ENCODE peak calls at places on chromosomes 5 and 9, in nine cellular contexts. One of them, this sample, is unnamed.

GRCh38 chr9:36461341-36461740 is 61.3 kb upstream of the RNF38 start:
- DNase-seq in fibroblast of mammary gland: no peak
- DNase-seq in uterus: no peak
- DNase-seq in kidney: no peak
- DNase-seq in epithelial cell of proximal tubule: no peak
- DNase-seq in body of pancreas: no peak
- DNase-seq in Karpas-422: no peak
- DNase-seq in Panc1: no peak
- DNase-seq in tibial nerve: no peak
- DNase-seq in this sample: no peak

GRCh38 chr9:14942037-14942436 is 31.8 kb upstream of the FREM1 start:
- DNase-seq in fibroblast of mammary gland: peak
- DNase-seq in uterus: peak
- DNase-seq in kidney: no peak
- DNase-seq in epithelial cell of proximal tubule: no peak
- DNase-seq in body of pancreas: no peak
- DNase-seq in Karpas-422: no peak
- DNase-seq in Panc1: no peak
- DNase-seq in tibial nerve: no peak
- DNase-seq in this sample: no peak

GRCh38 chr9:136242908-136243525 is 2.6 kb downstream of the QSOX2 start:
- DNase-seq in fibroblast of mammary gland: no peak
- DNase-seq in uterus: no peak
- DNase-seq in kidney: no peak
- DNase-seq in epithelial cell of proximal tubule: no peak
- DNase-seq in body of pancreas: no peak
- DNase-seq in Karpas-422: peak
- DNase-seq in Panc1: no peak
- DNase-seq in tibial nerve: no peak
- DNase-seq in this sample: peak

GRCh38 chr9:113992994-113993393 is 85.1 kb downstream of the AMBP start:
- DNase-seq in fibroblast of mammary gland: no peak
- DNase-seq in uterus: peak
- DNase-seq in kidney: peak
- DNase-seq in epithelial cell of proximal tubule: no peak
- DNase-seq in body of pancreas: peak
- DNase-seq in Karpas-422: no peak
- DNase-seq in Panc1: no peak
- DNase-seq in tibial nerve: no peak
- DNase-seq in this sample: no peak

GRCh38 chr9:109110326-109111014 is 9.3 kb downstream of the TMEM245 start:
- DNase-seq in fibroblast of mammary gland: peak
- DNase-seq in uterus: no peak
- DNase-seq in kidney: no peak
- DNase-seq in epithelial cell of proximal tubule: no peak
- DNase-seq in body of pancreas: no peak
- DNase-seq in Karpas-422: no peak
- DNase-seq in Panc1: no peak
- DNase-seq in tibial nerve: no peak
- DNase-seq in this sample: peak

GRCh38 chr9:114274217-114274616 is 48.7 kb upstream of the ORM1 start:
- DNase-seq in fibroblast of mammary gland: no peak
- DNase-seq in uterus: no peak
- DNase-seq in kidney: peak
- DNase-seq in epithelial cell of proximal tubule: no peak
- DNase-seq in body of pancreas: peak
- DNase-seq in Karpas-422: no peak
- DNase-seq in Panc1: no peak
- DNase-seq in tibial nerve: no peak
- DNase-seq in this sample: no peak

GRCh38 chr5:150779397-150780179 is 1.0 kb downstream of the SMIM3 start:
- DNase-seq in fibroblast of mammary gland: peak
- DNase-seq in uterus: no peak
- DNase-seq in kidney: no peak
- DNase-seq in epithelial cell of proximal tubule: no peak
- DNase-seq in body of pancreas: no peak
- DNase-seq in Karpas-422: no peak
- DNase-seq in Panc1: no peak
- DNase-seq in tibial nerve: no peak
- DNase-seq in this sample: no peak

GRCh38 chr5:43556857-43557593 is at the start of gene PAIP1:
- DNase-seq in fibroblast of mammary gland: peak
- DNase-seq in uterus: peak
- DNase-seq in kidney: peak
- DNase-seq in epithelial cell of proximal tubule: no peak
- DNase-seq in body of pancreas: peak
- DNase-seq in Karpas-422: peak
- DNase-seq in Panc1: no peak
- DNase-seq in tibial nerve: peak
- DNase-seq in this sample: peak

GRCh38 chr5:78182838-78183237 is 111.7 kb downstream of the AP3B1 start:
- DNase-seq in fibroblast of mammary gland: peak
- DNase-seq in uterus: no peak
- DNase-seq in kidney: peak
- DNase-seq in epithelial cell of proximal tubule: no peak
- DNase-seq in body of pancreas: no peak
- DNase-seq in Karpas-422: no peak
- DNase-seq in Panc1: no peak
- DNase-seq in tibial nerve: no peak
- DNase-seq in this sample: no peak

GRCh38 chr9:24939099-24939850 is 393.6 kb upstream of the IZUMO3 start:
- DNase-seq in fibroblast of mammary gland: no peak
- DNase-seq in uterus: no peak
- DNase-seq in kidney: no peak
- DNase-seq in epithelial cell of proximal tubule: no peak
- DNase-seq in body of pancreas: no peak
- DNase-seq in Karpas-422: no peak
- DNase-seq in Panc1: no peak
- DNase-seq in tibial nerve: no peak
- DNase-seq in this sample: no peak

GRCh38 chr5:88829053-88829452 is 53.9 kb downstream of the MEF2C start:
- DNase-seq in fibroblast of mammary gland: no peak
- DNase-seq in uterus: no peak
- DNase-seq in kidney: no peak
- DNase-seq in epithelial cell of proximal tubule: no peak
- DNase-seq in body of pancreas: no peak
- DNase-seq in Karpas-422: peak
- DNase-seq in Panc1: no peak
- DNase-seq in tibial nerve: no peak
- DNase-seq in this sample: peak

GRCh38 chr5:88824892-88825781 is 57.8 kb downstream of the MEF2C start:
- DNase-seq in fibroblast of mammary gland: peak
- DNase-seq in uterus: no peak
- DNase-seq in kidney: no peak
- DNase-seq in epithelial cell of proximal tubule: peak
- DNase-seq in body of pancreas: no peak
- DNase-seq in Karpas-422: peak
- DNase-seq in Panc1: no peak
- DNase-seq in tibial nerve: no peak
- DNase-seq in this sample: no peak

GRCh38 chr5:88827997-88828396 is 55.0 kb downstream of the MEF2C start:
- DNase-seq in fibroblast of mammary gland: no peak
- DNase-seq in uterus: no peak
- DNase-seq in kidney: no peak
- DNase-seq in epithelial cell of proximal tubule: no peak
- DNase-seq in body of pancreas: no peak
- DNase-seq in Karpas-422: peak
- DNase-seq in Panc1: no peak
- DNase-seq in tibial nerve: no peak
- DNase-seq in this sample: no peak

GRCh38 chr5:88825782-88826110 is 57.2 kb downstream of the MEF2C start:
- DNase-seq in fibroblast of mammary gland: no peak
- DNase-seq in uterus: no peak
- DNase-seq in kidney: no peak
- DNase-seq in epithelial cell of proximal tubule: no peak
- DNase-seq in body of pancreas: no peak
- DNase-seq in Karpas-422: peak
- DNase-seq in Panc1: no peak
- DNase-seq in tibial nerve: no peak
- DNase-seq in this sample: no peak

GRCh38 chr5:88826959-88827585 is 55.9 kb downstream of the MEF2C start:
- DNase-seq in fibroblast of mammary gland: peak
- DNase-seq in uterus: peak
- DNase-seq in kidney: no peak
- DNase-seq in epithelial cell of proximal tubule: no peak
- DNase-seq in body of pancreas: no peak
- DNase-seq in Karpas-422: peak
- DNase-seq in Panc1: no peak
- DNase-seq in tibial nerve: peak
- DNase-seq in this sample: peak
- H3K4me3 ChIP-seq in fibroblast of mammary gland: no peak
- H3K4me3 ChIP-seq in uterus: no peak
- H3K4me3 ChIP-seq in kidney: no peak
- H3K4me3 ChIP-seq in epithelial cell of proximal tubule: no peak
- H3K4me3 ChIP-seq in body of pancreas: no peak
- H3K4me3 ChIP-seq in Karpas-422: peak
- H3K4me3 ChIP-seq in Panc1: peak
- H3K4me3 ChIP-seq in tibial nerve: no peak
- H3K4me3 ChIP-seq in this sample: peak

DNA sequence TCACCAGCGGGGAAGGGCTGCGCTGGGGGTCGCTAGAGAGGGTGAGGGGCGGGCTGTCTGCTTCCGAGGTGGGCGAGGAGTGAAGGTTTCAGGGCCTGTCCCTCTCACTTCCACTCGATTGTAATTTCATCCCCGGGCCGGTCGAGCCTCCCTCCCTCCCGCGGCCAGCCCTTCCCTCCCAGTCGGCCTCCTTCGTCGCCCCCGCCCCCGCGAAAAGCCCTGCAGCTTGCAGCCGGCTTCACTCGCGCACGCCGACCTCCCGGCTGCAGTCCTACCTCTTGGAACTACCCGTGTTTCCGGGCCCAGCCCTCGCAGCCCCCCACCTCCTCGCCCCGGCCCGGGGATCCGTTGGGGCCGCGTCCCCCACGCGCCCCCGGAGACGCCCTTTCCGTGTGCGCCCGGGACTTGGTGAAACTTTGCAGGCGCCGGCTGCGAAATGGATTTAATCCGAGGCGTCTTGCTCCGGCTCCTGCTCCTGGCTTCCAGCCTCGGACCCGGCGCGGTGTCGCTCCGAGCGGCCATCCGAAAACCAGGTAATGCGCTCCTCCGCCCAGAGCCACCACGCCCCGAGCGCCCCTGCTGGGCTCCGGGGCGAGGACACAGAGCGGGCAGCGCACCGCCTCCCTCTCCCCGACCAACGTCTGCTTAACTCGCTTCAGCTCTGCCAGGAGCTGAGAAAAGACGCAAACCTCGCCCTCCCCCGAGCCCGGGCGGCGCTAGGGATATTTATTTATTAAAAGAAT is at the start of gene EGFLAM:
- DNase-seq in fibroblast of mammary gland: no peak
- DNase-seq in uterus: no peak
- DNase-seq in kidney: peak
- DNase-seq in epithelial cell of proximal tubule: no peak
- DNase-seq in body of pancreas: peak
- DNase-seq in Karpas-422: no peak
- DNase-seq in Panc1: no peak
- DNase-seq in tibial nerve: no peak
- DNase-seq in this sample: no peak
- H3K4me3 ChIP-seq in fibroblast of mammary gland: peak
- H3K4me3 ChIP-seq in uterus: peak
- H3K4me3 ChIP-seq in kidney: peak
- H3K4me3 ChIP-seq in epithelial cell of proximal tubule: peak
- H3K4me3 ChIP-seq in body of pancreas: no peak
- H3K4me3 ChIP-seq in Karpas-422: no peak
- H3K4me3 ChIP-seq in Panc1: peak
- H3K4me3 ChIP-seq in tibial nerve: peak
- H3K4me3 ChIP-seq in this sample: no peak

DNA sequence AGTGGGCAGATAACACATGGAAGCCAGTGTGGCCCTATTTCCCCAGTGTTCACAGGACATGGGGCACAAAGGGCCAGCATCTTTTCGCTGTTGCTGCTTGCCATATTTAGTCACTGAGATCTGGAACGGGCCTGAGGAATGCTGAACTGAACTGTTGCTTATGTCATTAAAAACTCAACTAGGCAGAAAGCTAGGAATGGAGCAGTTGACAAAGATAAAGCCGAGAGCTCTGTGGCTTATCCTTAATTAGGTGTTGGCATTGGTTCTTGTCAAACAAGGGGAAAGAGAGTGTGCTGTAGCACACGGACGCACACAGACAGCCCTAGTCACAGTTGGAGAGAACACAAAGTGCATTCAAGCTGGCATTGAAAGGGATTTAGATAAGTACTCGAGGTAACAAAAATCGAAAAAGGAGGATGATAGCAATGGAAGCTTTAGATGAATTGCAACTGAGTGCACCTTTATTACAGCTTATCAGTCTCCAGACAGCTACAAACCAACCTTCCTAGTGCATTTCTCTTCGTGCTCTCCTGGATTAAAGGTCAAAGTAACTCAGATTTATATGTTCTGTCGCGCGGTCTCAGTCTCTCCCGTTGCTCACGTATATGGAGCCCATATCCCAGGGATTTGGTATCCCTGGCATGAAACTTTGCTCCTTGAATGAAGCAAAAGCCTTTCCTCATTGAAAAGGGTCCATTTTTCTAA is 450.2 kb upstream of the ZNF608 start:
- DNase-seq in fibroblast of mammary gland: no peak
- DNase-seq in uterus: no peak
- DNase-seq in kidney: no peak
- DNase-seq in epithelial cell of proximal tubule: no peak
- DNase-seq in body of pancreas: no peak
- DNase-seq in Karpas-422: no peak
- DNase-seq in Panc1: no peak
- DNase-seq in tibial nerve: no peak
- DNase-seq in this sample: no peak
- H3K4me3 ChIP-seq in fibroblast of mammary gland: no peak
- H3K4me3 ChIP-seq in uterus: no peak
- H3K4me3 ChIP-seq in kidney: no peak
- H3K4me3 ChIP-seq in epithelial cell of proximal tubule: no peak
- H3K4me3 ChIP-seq in body of pancreas: no peak
- H3K4me3 ChIP-seq in Karpas-422: no peak
- H3K4me3 ChIP-seq in Panc1: no peak
- H3K4me3 ChIP-seq in tibial nerve: no peak
- H3K4me3 ChIP-seq in this sample: no peak

DNA sequence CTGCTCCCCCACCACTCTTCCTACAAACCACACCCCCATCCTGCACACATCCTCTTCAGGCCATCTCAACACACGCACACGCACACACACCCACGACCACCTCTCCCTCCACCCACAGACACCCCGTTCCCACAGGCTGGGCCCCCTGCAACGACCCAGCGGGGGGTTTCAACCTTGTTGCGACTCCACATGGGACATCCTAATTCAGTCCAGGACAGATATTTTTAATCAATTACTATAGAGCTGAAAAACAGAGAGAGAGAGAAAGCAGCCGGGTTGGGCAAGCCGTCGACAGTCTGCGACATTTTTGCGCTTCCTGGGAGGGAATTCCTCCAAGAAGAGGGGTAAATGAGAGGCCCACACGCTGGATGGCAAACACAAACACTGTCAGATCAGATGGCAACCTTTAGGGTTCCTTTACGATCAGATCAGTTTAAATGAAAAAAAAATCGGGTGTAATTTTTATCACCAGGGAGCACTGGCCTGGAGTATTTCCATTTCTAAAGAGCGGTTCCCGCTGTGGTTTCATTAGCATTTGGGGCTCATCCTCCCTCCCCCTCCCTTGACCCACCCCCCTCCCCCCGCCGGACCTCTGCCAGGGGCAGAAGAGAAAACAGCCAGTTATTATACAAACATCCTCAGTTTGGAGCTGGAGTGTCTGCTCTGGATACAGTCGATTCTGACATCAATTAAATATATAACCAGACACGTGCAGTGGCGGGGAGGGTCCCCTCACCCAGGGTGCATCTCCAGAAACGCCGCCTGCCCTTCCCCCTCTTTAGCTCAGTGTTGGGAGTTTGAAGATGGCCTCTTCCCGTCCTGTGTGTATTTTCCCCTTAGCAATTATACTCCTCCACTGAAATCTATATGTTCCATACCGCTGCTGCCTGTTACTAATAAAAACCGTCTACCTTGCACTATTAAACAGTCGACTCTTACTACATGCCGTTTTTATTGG is 2.3 kb upstream of the IRX2 start:
- DNase-seq in fibroblast of mammary gland: no peak
- DNase-seq in uterus: no peak
- DNase-seq in kidney: no peak
- DNase-seq in epithelial cell of proximal tubule: no peak
- DNase-seq in body of pancreas: no peak
- DNase-seq in Karpas-422: no peak
- DNase-seq in Panc1: no peak
- DNase-seq in tibial nerve: no peak
- DNase-seq in this sample: no peak
- H3K4me3 ChIP-seq in fibroblast of mammary gland: peak
- H3K4me3 ChIP-seq in uterus: no peak
- H3K4me3 ChIP-seq in kidney: no peak
- H3K4me3 ChIP-seq in epithelial cell of proximal tubule: peak
- H3K4me3 ChIP-seq in body of pancreas: no peak
- H3K4me3 ChIP-seq in Karpas-422: no peak
- H3K4me3 ChIP-seq in Panc1: no peak
- H3K4me3 ChIP-seq in tibial nerve: no peak
- H3K4me3 ChIP-seq in this sample: no peak

This sample was measured in GM12865.